ENCODE peak calls at places on chromosome X, in six cellular contexts. L, D, Q, C, I and Z are unnamed samples.

GRCh38 chrX:16838202-16839066 is 31.7 kb downstream of the RBBP7 start:
- DNase-seq in L (no peak), I (no peak), Q (peak; percentile 80), D (peak; percentile 52), C (no peak), Z (peak; percentile 75)

GRCh38 chrX:136880003-136880451 is 498 bp downstream of the RBMX start:
- DNase-seq in I (peak; percentile 65), D (no peak), L (peak; percentile 47), Q (no peak), C (no peak), Z (peak; percentile 37)

GRCh38 chrX:8668797-8669196 is 63.1 kb downstream of the ANOS1 start:
- DNase-seq in I (no peak), L (no peak), C (no peak), Q (no peak), D (no peak), Z (no peak)

GRCh38 chrX:71989768-71990167 is 79.1 kb downstream of the NHSL2 start:
- DNase-seq in L (no peak), I (no peak), D (no peak), Q (peak; percentile 73), C (no peak), Z (peak; percentile 46)

GRCh38 chrX:136953867-136954787 is 73.6 kb upstream of the RBMX start:
- DNase-seq in C (peak; percentile 45), Q (peak; percentile 67), D (peak; percentile 63), I (peak; percentile 56), L (peak; percentile 52), Z (peak; percentile 69)

GRCh38 chrX:9222299-9222698 is 188.4 kb upstream of the FAM9B start:
- DNase-seq in Q (no peak), C (no peak), D (no peak), I (no peak), L (no peak), Z (no peak)

GRCh38 chrX:77572322-77572721 is 125.1 kb downstream of the FGF16 start:
- DNase-seq in D (no peak), L (no peak), C (no peak), I (no peak), Q (peak; percentile 43), Z (no peak)

GRCh38 chrX:20517565-20517964 is 250.9 kb upstream of the RPS6KA3 start:
- DNase-seq in I (no peak), Q (peak; percentile 38), C (no peak), L (no peak), D (no peak), Z (no peak)

GRCh38 chrX:94551831-94552230 is 877.8 kb downstream of the FAM133A start:
- DNase-seq in D (no peak), Q (no peak), L (no peak), C (no peak), I (no peak), Z (no peak)

GRCh38 chrX:1249101-1249887 is 19.3 kb upstream of the CSF2RA start:
- DNase-seq in L (peak; percentile 78), Q (no peak), I (peak; percentile 94), C (peak; percentile 64), D (peak; percentile 93), Z (peak; percentile 83)

GRCh38 chrX:71292669-71293379 is 8.7 kb upstream of the ITGB1BP2 start:
- DNase-seq in C (no peak), Q (peak; percentile 72), I (no peak), L (no peak), D (no peak), Z (no peak)

GRCh38 chrX:18179446-18179845 is 41.2 kb downstream of the BEND2 start:
- DNase-seq in Q (no peak), C (no peak), I (peak; percentile 7), L (no peak), D (no peak), Z (no peak)

GRCh38 chrX:24692305-24692704 is 1.4 kb upstream of the POLA1 start:
- DNase-seq in Q (no peak), C (no peak), D (peak; percentile 65), I (no peak), L (no peak), Z (no peak)

GRCh38 chrX:154457491-154458115 is 478 bp upstream of the PLXNA3 start:
- DNase-seq in L (peak; percentile 65), D (peak; percentile 75), Q (no peak), C (no peak), I (peak; percentile 43), Z (no peak)

GRCh38 chrX:100946521-100946920 is 17.8 kb upstream of the XKRX start:
- DNase-seq in L (no peak), Q (no peak), D (no peak), C (no peak), I (no peak), Z (no peak)

GRCh38 chrX:21741869-21742701 is 15.8 kb downstream of the SMPX start:
- DNase-seq in L (no peak), I (no peak), Q (no peak), D (no peak), C (no peak), Z (no peak)

GRCh38 chrX:71532078-71532752 is 689 bp upstream of the OGT start:
- DNase-seq in Q (peak; percentile 66), D (no peak), I (peak; percentile 41), L (no peak), C (no peak), Z (peak; percentile 83)

GRCh38 chrX:133005038-133005437 is 46.6 kb upstream of the HS6ST2 start:
- DNase-seq in C (peak; percentile 9), D (no peak), I (peak; percentile 37), Q (peak; percentile 1), L (no peak), Z (peak; percentile 8)

GRCh38 chrX:39519213-39519544 is 578.6 kb downstream of the BCOR start:
- DNase-seq in Q (no peak), D (no peak), I (no peak), C (no peak), L (no peak), Z (no peak)

DNA sequence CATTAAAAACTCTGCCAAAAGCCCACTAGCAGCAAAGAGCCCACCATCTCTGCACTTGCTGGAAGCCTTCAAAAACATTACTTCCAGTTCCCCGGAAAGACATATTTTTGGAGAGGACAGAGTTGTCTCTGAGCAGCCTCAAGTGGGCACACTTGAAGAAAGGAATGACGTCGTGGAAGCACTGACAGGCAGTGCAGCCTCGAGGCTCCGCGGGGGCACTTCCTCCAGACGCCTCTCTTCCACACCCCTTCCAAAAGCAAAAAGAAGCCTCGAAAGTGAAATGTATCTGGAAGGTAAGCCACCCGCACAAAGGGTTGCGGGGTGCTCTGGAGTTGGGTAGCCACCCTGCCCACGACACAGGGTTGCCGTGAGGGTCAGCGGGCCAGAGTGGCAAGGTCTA is 25.9 kb downstream of the OFD1 start:
- DNase-seq in Q (no peak), C (no peak), D (no peak), L (no peak), I (no peak), Z (no peak)
- H3K14ac ChIP-seq in Q (no peak overlapping the region), C (no peak overlapping the region), D (no peak overlapping the region), L (no peak overlapping the region), I (no peak overlapping the region), Z (no peak overlapping the region)

DNA sequence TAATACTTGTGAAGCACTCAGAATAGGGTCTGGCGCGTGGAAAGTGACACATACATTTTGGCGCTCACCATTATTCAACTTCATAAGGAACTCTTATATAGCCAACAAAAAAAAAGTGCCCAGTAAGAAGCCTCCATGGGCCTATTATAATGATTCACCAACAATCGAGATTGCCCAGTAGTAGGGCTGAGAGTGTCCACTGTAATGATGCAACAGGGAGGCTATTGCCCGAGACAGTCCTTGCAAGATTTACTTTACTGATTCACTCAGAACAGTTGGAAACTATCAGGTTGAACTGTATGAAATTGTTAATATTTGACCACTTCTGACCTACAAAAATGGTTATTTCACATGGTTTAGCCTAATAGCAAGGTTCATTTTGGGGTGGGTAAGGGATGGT is 86.0 kb downstream of the PJA1 start:
- DNase-seq in C (no peak), Q (peak; percentile 36), L (no peak), I (no peak), D (no peak), Z (peak; percentile 16)
- H2BK120ac ChIP-seq in C (no peak overlapping the region), Q (no peak overlapping the region), L (no peak overlapping the region), I (no peak overlapping the region), D (no peak overlapping the region), Z (no peak overlapping the region)

DNA sequence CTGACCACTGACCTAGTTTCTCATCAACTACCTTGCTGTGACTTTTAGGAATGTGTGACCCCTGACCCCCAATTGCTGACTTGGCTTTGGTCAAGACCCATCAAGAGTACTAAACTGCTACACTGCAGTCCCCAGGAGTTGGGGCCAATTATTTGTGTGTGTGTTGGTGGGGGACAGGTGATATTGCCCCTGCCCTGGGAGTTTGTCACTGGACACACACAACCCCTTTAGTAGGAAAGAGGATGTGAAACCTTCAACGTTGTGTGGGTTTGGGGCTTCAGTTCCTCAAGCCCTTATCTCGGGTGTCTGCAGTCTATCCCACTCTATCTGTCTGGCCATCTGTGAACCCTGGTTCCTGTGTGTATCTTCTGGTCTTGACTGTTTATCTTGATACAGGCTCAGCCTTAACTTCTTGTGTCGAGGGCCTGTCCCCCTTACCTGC is 6.5 kb downstream of the SASH3 start:
- DNase-seq in D (no peak), I (no peak), C (no peak), Q (no peak), L (no peak), Z (no peak)
- H3K4me2 ChIP-seq in D (no peak overlapping the region), I (no peak overlapping the region), C (no peak overlapping the region), Q (no peak overlapping the region), L (no peak overlapping the region), Z (no peak overlapping the region)

DNA sequence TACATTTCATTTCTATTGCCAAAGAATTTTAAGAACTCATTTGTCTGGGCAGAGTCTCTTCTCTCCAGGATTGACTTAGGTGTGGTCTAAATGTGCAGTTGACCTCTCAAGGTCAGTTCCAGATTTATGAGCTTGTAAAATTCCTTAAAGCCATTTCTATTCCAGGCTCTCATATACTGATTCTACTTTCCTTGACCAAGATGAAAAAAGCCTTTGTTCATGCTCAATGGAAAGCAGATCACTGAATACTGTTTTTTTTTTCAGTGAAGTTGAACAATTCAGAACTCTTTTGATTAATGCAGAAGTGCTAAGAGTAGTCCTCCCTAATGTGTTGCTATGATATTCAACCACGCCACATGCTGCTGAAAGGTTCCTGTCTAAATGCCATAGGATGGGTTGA is 312.5 kb upstream of the PABPC5 start:
- DNase-seq in D (no peak), Q (no peak), C (no peak), I (no peak), L (no peak), Z (no peak)
- H3K14ac ChIP-seq in D (no peak overlapping the region), Q (no peak overlapping the region), C (no peak overlapping the region), I (no peak overlapping the region), L (no peak overlapping the region), Z (no peak overlapping the region)

GRCh38 chrX:129523076-129524055 is at the start of gene SMARCA1:
- DNase-seq in I (peak; percentile 9), C (peak; percentile 46), Q (peak; percentile 63), D (peak; percentile 63), L (peak; percentile 58), Z (peak; percentile 79)
- H2BK120ac ChIP-seq in I (peak within 1 kb of the TSS; percentile 94), C (no peak within 1 kb of the TSS), Q (peak within 1 kb of the TSS; percentile 58), D (no peak within 1 kb of the TSS), L (no peak within 1 kb of the TSS), Z (peak within 1 kb of the TSS; percentile 85)

DNA sequence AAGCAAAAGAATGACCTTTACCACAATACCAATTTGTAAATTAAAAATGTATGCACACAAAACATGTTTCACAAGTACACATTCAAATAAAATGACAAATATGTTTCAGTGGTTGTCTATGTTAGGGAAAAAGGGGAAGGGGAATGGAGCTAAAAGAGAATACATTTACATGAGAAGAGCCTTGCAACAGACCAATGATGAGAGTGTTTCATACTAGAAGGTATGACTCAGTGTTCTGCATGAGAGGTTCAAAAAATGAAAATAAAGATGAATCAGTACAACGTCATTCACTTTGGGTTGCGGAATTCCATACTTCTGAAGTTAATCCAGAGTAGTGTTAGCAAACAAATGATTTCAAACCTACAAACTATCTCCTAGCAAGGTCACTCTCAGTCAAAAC is 51.7 kb downstream of the RPGR start:
- DNase-seq in L (no peak), I (peak; percentile 47), Q (peak; percentile 93), D (no peak), C (no peak), Z (peak; percentile 82)
- H3K4me2 ChIP-seq in L (no peak overlapping the region), I (no peak overlapping the region), Q (peak overlapping the region; percentile 5), D (no peak overlapping the region), C (no peak overlapping the region), Z (no peak overlapping the region)